ENCODE peak calls at places on chromosome 19, in seven cellular contexts. V is HepG2, N is K562, S is SK-N-SH, W is GM12891, D is H1, F is GM12878. P is an unnamed sample.

GRCh38 chr19:3982701-3983541 is 2.3 kb downstream of the EEF2 start:
- DNase-seq in W (peak; percentile 23), D (no peak), V (peak; percentile 41), N (peak; percentile 55), F (no peak), S (peak; percentile 23), P (peak; percentile 17)

GRCh38 chr19:789473-790052 is 7.7 kb upstream of the PTBP1 start:
- DNase-seq in D (no peak), F (no peak), S (no peak), N (peak; percentile 14), V (peak; percentile 58), W (no peak), P (no peak)

GRCh38 chr19:10288662-10289166 is 1.0 kb upstream of the ICAM5 start:
- DNase-seq in D (no peak), N (peak; percentile 83), F (no peak), V (peak; percentile 77), S (peak; percentile 83), W (no peak), P (no peak)

GRCh38 chr19:6092329-6093286 is 17.7 kb downstream of the RFX2 start:
- DNase-seq in S (no peak), V (peak; percentile 56), N (peak; percentile 78), D (peak; percentile 34), F (no peak), W (no peak), P (no peak)

GRCh38 chr19:33621811-33622504 is at the start of gene CHST8:
- DNase-seq in W (no peak), F (no peak), D (no peak), S (peak; percentile 93), N (peak; percentile 75), V (no peak), P (no peak)

GRCh38 chr19:38206006-38206745 is 17.8 kb downstream of the DPF1 start:
- DNase-seq in S (no peak), F (no peak), V (no peak), W (no peak), N (no peak), D (no peak), P (no peak)

GRCh38 chr19:21130097-21130775 is 11.6 kb upstream of the ZNF431 start:
- DNase-seq in F (no peak), S (no peak), D (no peak), W (no peak), N (no peak), V (no peak), P (no peak)

GRCh38 chr19:18932216-18932841 is 8.7 kb downstream of the HOMER3 start:
- DNase-seq in N (peak; percentile 98), S (peak; percentile 99), F (no peak), W (peak; percentile 91), D (peak; percentile 95), V (no peak), P (peak; percentile 89)

GRCh38 chr19:21328885-21329605 is at the start of gene ZNF708:
- DNase-seq in V (peak; percentile 94), W (peak; percentile 77), D (peak; percentile 80), N (peak; percentile 70), F (peak; percentile 82), S (peak; percentile 90), P (peak; percentile 65)

GRCh38 chr19:19405919-19406877 is 723 bp downstream of the GATAD2A start:
- DNase-seq in V (no peak), W (no peak), N (peak; percentile 65), D (no peak), F (no peak), S (peak; percentile 80), P (no peak)

GRCh38 chr19:40771101-40771539 is 4.2 kb upstream of the MIA start:
- DNase-seq in N (no peak), S (no peak), W (no peak), D (no peak), F (no peak), V (peak; percentile 34), P (no peak)

GRCh38 chr19:35717665-35718344 is at the start of gene KMT2B:
- DNase-seq in D (no peak), W (peak; percentile 99), F (no peak), N (peak; percentile 95), V (no peak), S (peak; percentile 99), P (peak; percentile 99)

GRCh38 chr19:42252365-42253244 is 2.3 kb downstream of the ERF start:
- DNase-seq in W (no peak), N (no peak), D (no peak), S (peak; percentile 53), V (no peak), F (no peak), P (no peak)

GRCh38 chr19:1045247-1045603 is 5.3 kb downstream of the ABCA7 start:
- DNase-seq in N (peak; percentile 91), F (no peak), S (peak; percentile 72), V (peak; percentile 89), D (no peak), W (peak; percentile 80), P (no peak)

GRCh38 chr19:2856457-2857055 is 10.6 kb upstream of the ZNF556 start:
- DNase-seq in V (no peak), W (no peak), S (no peak), D (no peak), F (peak; percentile 49), N (no peak), P (no peak)

GRCh38 chr19:33388817-33389573 is 15.5 kb downstream of the CEBPG start:
- DNase-seq in N (no peak), S (peak; percentile 83), D (no peak), F (no peak), V (no peak), W (peak; percentile 12), P (no peak)

GRCh38 chr19:56765107-56765506 is 75.4 kb downstream of the PEG3 start:
- DNase-seq in W (no peak), V (no peak), S (peak; percentile 75), N (no peak), F (no peak), D (no peak), P (no peak)
- TF ChIP-seq TAF1 in W (no peak), V (no peak), S (no peak), N (no peak), F (no peak), D (no peak), P (no peak)

GRCh38 chr19:43638214-43638990 is 1.2 kb downstream of the CADM4 start:
- DNase-seq in W (no peak), N (no peak), V (no peak), D (no peak), S (no peak), F (no peak), P (no peak)

GRCh38 chr19:43634068-43634467 is 5.6 kb downstream of the CADM4 start:
- DNase-seq in S (no peak), D (no peak), W (no peak), N (no peak), V (no peak), F (no peak), P (no peak)

GRCh38 chr19:43634877-43635560 is 4.6 kb downstream of the CADM4 start:
- DNase-seq in N (no peak), V (peak; percentile 69), D (no peak), F (no peak), S (no peak), W (no peak), P (no peak)

GRCh38 chr19:43634516-43634876 is 5.2 kb downstream of the CADM4 start:
- DNase-seq in S (no peak), N (no peak), V (no peak), D (no peak), F (no peak), W (no peak), P (no peak)

DNA sequence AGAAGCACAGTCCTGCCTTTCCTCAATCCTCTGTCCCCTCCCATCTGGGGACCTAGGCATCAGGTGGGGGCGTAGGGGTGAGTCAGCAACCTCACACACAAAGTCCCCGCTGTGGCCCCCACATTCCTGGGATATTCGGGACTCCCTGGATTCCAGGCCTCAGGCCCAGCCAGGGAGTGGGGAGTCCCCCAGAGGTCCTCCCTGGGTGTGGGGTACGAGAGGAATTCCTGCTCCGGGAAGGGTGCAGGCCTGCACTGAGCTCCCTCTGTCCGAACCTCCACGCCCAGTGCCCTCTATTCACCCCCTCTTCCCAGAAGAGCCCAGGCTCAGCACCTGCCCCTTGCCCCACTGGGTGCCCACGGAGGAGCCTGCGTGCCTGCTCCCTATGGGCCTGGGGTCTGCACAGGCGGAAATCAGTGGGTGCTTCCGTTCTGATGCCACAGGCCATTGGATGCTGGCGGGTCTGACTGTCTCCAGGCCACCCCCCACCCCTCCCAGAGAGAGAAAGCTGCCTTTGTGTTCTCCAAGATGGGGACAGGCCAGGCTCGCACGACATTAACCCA is 3.4 kb downstream of the CADM4 start:
- DNase-seq in V (peak; percentile 24), S (no peak), W (no peak), N (no peak), D (no peak), F (no peak), P (no peak)
- TF ChIP-seq TAF1 in V (no peak), S (no peak), W (no peak), N (no peak), D (no peak), F (no peak), P (no peak)

GRCh38 chr19:50406829-50407228 is 11.9 kb upstream of the SPIB start:
- DNase-seq in N (no peak), W (no peak), F (no peak), V (no peak), S (no peak), D (no peak), P (no peak)

GRCh38 chr19:50413096-50413495 is 5.6 kb upstream of the SPIB start:
- DNase-seq in S (no peak), V (no peak), W (no peak), F (no peak), N (no peak), D (no peak), P (no peak)

GRCh38 chr19:50409347-50409746 is 9.4 kb upstream of the SPIB start:
- DNase-seq in F (no peak), S (no peak), W (no peak), N (no peak), V (no peak), D (no peak), P (no peak)

GRCh38 chr19:50412419-50412818 is 6.3 kb upstream of the SPIB start:
- DNase-seq in N (no peak), F (no peak), W (no peak), S (no peak), V (no peak), D (no peak), P (no peak)

GRCh38 chr19:50410109-50410508 is 8.6 kb upstream of the SPIB start:
- DNase-seq in W (no peak), D (no peak), V (no peak), S (no peak), N (no peak), F (no peak), P (no peak)
- TF ChIP-seq TAF1 in W (no peak), D (no peak), V (no peak), S (no peak), N (no peak), F (no peak), P (no peak)

GRCh38 chr19:16887353-16888265 is 1.2 kb upstream of the F2RL3 start:
- DNase-seq in V (no peak), F (no peak), W (no peak), N (peak; percentile 66), S (no peak), D (no peak), P (no peak)

GRCh38 chr19:16885166-16885565 is 3.6 kb upstream of the F2RL3 start:
- DNase-seq in V (no peak), N (no peak), F (no peak), W (no peak), D (no peak), S (no peak), P (no peak)

GRCh38 chr19:16888629-16889371 is at the start of gene F2RL3:
- DNase-seq in S (peak; percentile 71), N (peak; percentile 73), V (no peak), W (peak; percentile 64), F (no peak), D (no peak), P (peak; percentile 62)

GRCh38 chr19:16883518-16883917 is 5.3 kb upstream of the F2RL3 start:
- DNase-seq in N (no peak), W (no peak), V (no peak), F (no peak), S (no peak), D (no peak), P (no peak)

GRCh38 chr19:16886305-16886880 is 2.4 kb upstream of the F2RL3 start:
- DNase-seq in D (no peak), F (no peak), N (no peak), V (peak; percentile 52), S (no peak), W (no peak), P (no peak)
- TF ChIP-seq TAF1 in D (no peak), F (no peak), N (no peak), V (no peak), S (no peak), W (no peak), P (no peak)

P was measured in GM12892.